ENCODE peak calls at places on chromosomes 7 and 10, in nine cellular contexts. T is effector memory CD4-positive, alpha-beta T cell; D is body of pancreas; J is neural progenitor cell; S is right lobe of liver; B is CD4-positive, CD25-positive, alpha-beta regulatory T cell; L is brain microvascular endothelial cell; U is Karpas-422; F is CD8-positive, alpha-beta T cell. A is an unnamed sample.

GRCh38 chr10:132306951-132307751 is 599 bp downstream of the STK32C start:
- DNase-seq in T (peak; percentile 22), D (peak; percentile 65), J (peak; percentile 76), S (peak; percentile 75), B (peak; percentile 29), L (no peak), U (no peak), F (peak; percentile 25), A (no peak)

GRCh38 chr10:15348579-15348978 is 22.5 kb downstream of the FAM171A1 start:
- DNase-seq in T (no peak), D (no peak), J (no peak), S (no peak), B (no peak), L (no peak), U (no peak), F (no peak), A (peak; percentile 67)

GRCh38 chr10:102431452-102432124 is 786 bp downstream of the CUEDC2 start:
- DNase-seq in T (no peak), D (no peak), J (no peak), S (no peak), B (no peak), L (no peak), U (peak; percentile 58), F (no peak), A (no peak)

GRCh38 chr10:101182936-101183335 is 46.3 kb downstream of the LBX1 start:
- DNase-seq in T (no peak), D (no peak), J (no peak), S (no peak), B (no peak), L (no peak), U (no peak), F (no peak), A (no peak)

GRCh38 chr10:46266506-46266985 is 20.3 kb upstream of the ANTXRL start:
- DNase-seq in T (no peak), D (no peak), J (no peak), S (no peak), B (no peak), L (no peak), U (no peak), F (no peak), A (peak; percentile 47)

GRCh38 chr10:89301231-89301630 is 615 bp upstream of the IFIT2 start:
- DNase-seq in T (no peak), D (no peak), J (no peak), S (no peak), B (peak; percentile 33), L (no peak), U (peak; percentile 60), F (no peak), A (no peak)

GRCh38 chr10:91465261-91465660 is 55.1 kb downstream of the HECTD2 start:
- DNase-seq in T (no peak), D (no peak), J (no peak), S (no peak), B (no peak), L (no peak), U (no peak), F (no peak), A (no peak)

GRCh38 chr10:110495731-110496552 is 1.8 kb upstream of the DUSP5 start:
- DNase-seq in T (peak; percentile 24), D (no peak), J (peak; percentile 58), S (no peak), B (peak; percentile 46), L (peak; percentile 93), U (no peak), F (peak; percentile 30), A (peak; percentile 70)

GRCh38 chr7:83072576-83073517 is 89.8 kb downstream of the PCLO start:
- DNase-seq in T (no peak), D (no peak), J (no peak), S (no peak), B (no peak), L (peak; percentile 2), U (no peak), F (no peak), A (no peak)

GRCh38 chr7:151706568-151707469 is 170.1 kb downstream of the PRKAG2 start:
- DNase-seq in T (no peak), D (no peak), J (no peak), S (peak; percentile 35), B (no peak), L (no peak), U (no peak), F (no peak), A (no peak)

GRCh38 chr7:141436676-141437075 is 114.5 kb upstream of the AGK start:
- DNase-seq in T (no peak), D (no peak), J (no peak), S (no peak), B (no peak), L (no peak), U (no peak), F (no peak), A (no peak)

GRCh38 chr10:124864421-124865193 is 63.0 kb downstream of the ABRAXAS2 start:
- DNase-seq in T (no peak), D (peak; percentile 59), J (no peak), S (peak; percentile 95), B (no peak), L (peak; percentile 2), U (no peak), F (no peak), A (peak; percentile 75)

GRCh38 chr10:78250313-78251040 is 216.8 kb downstream of the RPS24 start:
- DNase-seq in T (no peak), D (no peak), J (no peak), S (no peak), B (no peak), L (no peak), U (no peak), F (no peak), A (no peak)

GRCh38 chr10:78247821-78248220 is 214.2 kb downstream of the RPS24 start:
- DNase-seq in T (no peak), D (no peak), J (no peak), S (no peak), B (no peak), L (no peak), U (no peak), F (no peak), A (no peak)

GRCh38 chr10:78248651-78249464 is 215.2 kb downstream of the RPS24 start:
- DNase-seq in T (no peak), D (no peak), J (no peak), S (no peak), B (no peak), L (no peak), U (no peak), F (no peak), A (no peak)

GRCh38 chr10:78251041-78251434 is 217.4 kb downstream of the RPS24 start:
- DNase-seq in T (no peak), D (no peak), J (no peak), S (no peak), B (no peak), L (no peak), U (no peak), F (no peak), A (no peak)

GRCh38 chr10:78249690-78250089 is 216.0 kb downstream of the RPS24 start:
- DNase-seq in T (no peak), D (no peak), J (no peak), S (no peak), B (no peak), L (no peak), U (no peak), F (no peak), A (no peak)
- H3K27ac ChIP-seq in T (no peak overlapping the region), D (no peak overlapping the region), J (no peak overlapping the region), S (no peak overlapping the region), B (no peak overlapping the region), L (no peak overlapping the region), U (no peak overlapping the region), F (no peak overlapping the region), A (no peak overlapping the region)

DNA sequence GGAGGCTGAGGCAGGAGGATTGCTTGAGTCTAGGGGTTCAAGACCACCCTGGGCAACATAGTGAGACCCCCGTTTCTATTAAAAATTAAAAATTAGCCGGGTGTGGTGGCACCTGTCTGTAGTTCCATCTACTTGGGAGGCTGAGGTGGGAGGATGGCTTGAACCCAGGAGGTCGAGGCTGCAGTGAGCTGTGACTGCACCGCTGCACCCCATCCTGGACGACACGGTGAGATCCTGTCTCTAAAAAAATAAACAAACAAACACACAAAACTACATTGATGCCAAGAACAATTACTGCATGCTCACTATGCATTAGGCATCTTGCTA is 761 bp upstream of the CHST12 start:
- DNase-seq in T (no peak), D (no peak), J (no peak), S (no peak), B (no peak), L (no peak), U (no peak), F (no peak), A (no peak)
- H3K27ac ChIP-seq in T (no peak overlapping the region), D (no peak overlapping the region), J (no peak overlapping the region), S (no peak overlapping the region), B (peak overlapping the region; percentile 16), L (no peak overlapping the region), U (no peak overlapping the region), F (peak overlapping the region; percentile 49), A (peak overlapping the region; percentile 75)

GRCh38 chr10:12332572-12333381 is 16.6 kb upstream of the CAMK1D start:
- DNase-seq in T (no peak), D (no peak), J (no peak), S (no peak), B (no peak), L (peak; percentile 52), U (no peak), F (no peak), A (no peak)
- H3K27ac ChIP-seq in T (no peak overlapping the region), D (peak overlapping the region; percentile 40), J (no peak overlapping the region), S (no peak overlapping the region), B (no peak overlapping the region), L (peak overlapping the region; percentile 99), U (no peak overlapping the region), F (no peak overlapping the region), A (peak overlapping the region; percentile 68)

DNA sequence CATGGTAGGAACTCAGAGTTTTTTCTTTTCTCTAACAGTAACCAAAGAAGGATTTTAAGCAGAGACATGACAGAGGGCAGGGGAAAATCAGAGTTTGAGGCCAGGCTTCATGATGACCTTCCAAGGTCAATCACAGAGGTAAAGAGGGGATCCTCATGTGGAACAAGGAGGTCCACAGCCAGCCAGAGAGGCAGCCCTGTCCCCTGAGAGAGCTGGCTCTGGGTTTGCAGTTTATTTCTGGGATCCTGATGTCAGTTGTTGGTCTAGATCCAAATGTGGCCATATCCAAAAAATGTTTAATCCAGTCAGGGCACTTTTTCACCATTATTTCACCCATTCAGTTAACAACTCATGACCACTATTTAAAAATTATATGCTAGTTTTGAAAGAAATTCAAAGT is 45.6 kb downstream of the GPR141 start:
- DNase-seq in T (no peak), D (no peak), J (no peak), S (no peak), B (no peak), L (no peak), U (no peak), F (no peak), A (no peak)
- H3K27ac ChIP-seq in T (no peak overlapping the region), D (no peak overlapping the region), J (no peak overlapping the region), S (no peak overlapping the region), B (no peak overlapping the region), L (no peak overlapping the region), U (no peak overlapping the region), F (no peak overlapping the region), A (peak overlapping the region; percentile 15)

A was measured in right atrium auricular region.